ENCODE peak calls at places on chromosome 11, in nine cellular contexts. B is lower leg skin, K is epithelial cell of prostate, G is mucosa of descending colon, S is NCI-H2081, J is tibial nerve, A is ELF-1, Q is left colon, H is PC-3. I is an unnamed sample.

GRCh38 chr11:47233989-47234668 is 14.5 kb downstream of the ACP2 start:
- DNase-seq in G (no peak), J (no peak), H (peak), B (no peak), Q (no peak), S (peak), K (no peak), A (peak), I (peak)

GRCh38 chr11:82978422-82979099 is 77.0 kb downstream of the DDIAS start:
- DNase-seq in K (peak), G (no peak), A (no peak), Q (no peak), S (no peak), H (peak), J (no peak), B (no peak), I (no peak)

GRCh38 chr11:14541180-14541579 is 21.0 kb upstream of the PSMA1 start:
- DNase-seq in G (no peak), A (no peak), S (no peak), B (no peak), J (no peak), Q (no peak), K (no peak), H (no peak), I (no peak)

GRCh38 chr11:68460741-68461283 is at the start of gene PPP6R3:
- DNase-seq in Q (no peak), H (no peak), A (no peak), J (no peak), G (peak), B (no peak), K (no peak), S (no peak), I (no peak)

GRCh38 chr11:74755395-74755995 is 6.8 kb downstream of the RNF169 start:
- DNase-seq in H (no peak), S (no peak), A (no peak), Q (no peak), B (no peak), J (no peak), K (no peak), G (no peak), I (no peak)

GRCh38 chr11:78371221-78371899 is 46.3 kb downstream of the GAB2 start:
- DNase-seq in B (no peak), Q (no peak), K (no peak), S (no peak), A (no peak), G (no peak), J (no peak), H (no peak), I (no peak)

GRCh38 chr11:15145151-15145550 is 30.4 kb downstream of the INSC start:
- DNase-seq in B (no peak), K (no peak), G (no peak), H (no peak), A (no peak), J (no peak), S (no peak), Q (no peak), I (no peak)

GRCh38 chr11:104564921-104565580 is 333.2 kb downstream of the CASP12 start:
- DNase-seq in J (no peak), G (no peak), S (no peak), Q (no peak), H (no peak), B (no peak), K (no peak), A (no peak), I (no peak)

GRCh38 chr11:75352417-75353206 is 1.2 kb upstream of the ARRB1 start:
- DNase-seq in K (no peak), A (no peak), J (no peak), S (peak), Q (no peak), H (no peak), G (no peak), B (no peak), I (no peak)

GRCh38 chr11:22189660-22190059 is 3.2 kb upstream of the ANO5 start:
- DNase-seq in A (no peak), K (no peak), B (no peak), Q (no peak), G (no peak), J (no peak), H (no peak), S (no peak), I (no peak)

GRCh38 chr11:1041936-1042608 is 5.6 kb upstream of the MUC6 start:
- DNase-seq in B (no peak), Q (no peak), S (no peak), G (peak), K (no peak), H (no peak), A (no peak), J (no peak), I (no peak)

GRCh38 chr11:65415499-65416340 is 6.9 kb upstream of the NEAT1 start:
- DNase-seq in H (no peak), B (no peak), S (no peak), K (no peak), Q (peak), A (no peak), J (peak), G (peak), I (no peak)

GRCh38 chr11:72833792-72834501 is 19.7 kb downstream of the ATG16L2 start:
- DNase-seq in B (no peak), J (no peak), H (no peak), A (no peak), Q (no peak), S (no peak), K (no peak), G (no peak), I (peak)

I was measured in gastrocnemius medialis.